ENCODE peak calls at places on chromosomes 2 and 18, in nine cellular contexts. One of them, this sample, is unnamed.

GRCh38 chr18:45958730-45959129 is 8.4 kb downstream of the EPG5 start:
- DNase-seq in NCI-H748 treated with DMSO at 0.1 percent for 48 hours: no peak
- DNase-seq in dermis blood vessel endothelial cell: no peak
- DNase-seq in mucosa of gallbladder: no peak
- DNase-seq in RPMI8226: no peak
- DNase-seq in HT1080: peak; percentile 47
- DNase-seq in activated CD8-positive, alpha-beta memory T cell treated with anti-CD3 and anti-CD28 coated beads, Interleukin-2, amount 50 U/mL, for 48 hours: no peak
- DNase-seq in AG08395: no peak
- DNase-seq in DMS 273 treated with DMSO at 0.1 percent for 48 hours: no peak
- DNase-seq in this sample: no peak

GRCh38 chr18:65091737-65092329 is 659.0 kb upstream of the CDH7 start:
- DNase-seq in HT1080: peak; percentile 4
- DNase-seq in activated CD8-positive, alpha-beta memory T cell treated with anti-CD3 and anti-CD28 coated beads, Interleukin-2, amount 50 U/mL, for 48 hours: no peak
- DNase-seq in DMS 273 treated with DMSO at 0.1 percent for 48 hours: peak; percentile 51
- DNase-seq in AG08395: no peak
- DNase-seq in NCI-H748 treated with DMSO at 0.1 percent for 48 hours: peak; percentile 39
- DNase-seq in mucosa of gallbladder: no peak
- DNase-seq in RPMI8226: peak; percentile 42
- DNase-seq in dermis blood vessel endothelial cell: peak; percentile 1
- DNase-seq in this sample: peak; percentile 33

GRCh38 chr2:68994864-68995263 is 18.1 kb upstream of the ANTXR1 start:
- DNase-seq in AG08395: peak; percentile 92
- DNase-seq in RPMI8226: no peak
- DNase-seq in activated CD8-positive, alpha-beta memory T cell treated with anti-CD3 and anti-CD28 coated beads, Interleukin-2, amount 50 U/mL, for 48 hours: no peak
- DNase-seq in HT1080: peak; percentile 80
- DNase-seq in mucosa of gallbladder: no peak
- DNase-seq in DMS 273 treated with DMSO at 0.1 percent for 48 hours: no peak
- DNase-seq in NCI-H748 treated with DMSO at 0.1 percent for 48 hours: no peak
- DNase-seq in dermis blood vessel endothelial cell: no peak
- DNase-seq in this sample: no peak

GRCh38 chr2:176130153-176130916 is 830 bp downstream of the HOXD8 start:
- DNase-seq in RPMI8226: no peak
- DNase-seq in HT1080: peak; percentile 42
- DNase-seq in activated CD8-positive, alpha-beta memory T cell treated with anti-CD3 and anti-CD28 coated beads, Interleukin-2, amount 50 U/mL, for 48 hours: peak; percentile 67
- DNase-seq in dermis blood vessel endothelial cell: peak; percentile 82
- DNase-seq in DMS 273 treated with DMSO at 0.1 percent for 48 hours: no peak
- DNase-seq in NCI-H748 treated with DMSO at 0.1 percent for 48 hours: peak; percentile 54
- DNase-seq in AG08395: peak; percentile 66
- DNase-seq in mucosa of gallbladder: no peak
- DNase-seq in this sample: peak; percentile 76

GRCh38 chr2:10980886-10981425 is 69.2 kb downstream of the KCNF1 start:
- DNase-seq in RPMI8226: no peak
- DNase-seq in NCI-H748 treated with DMSO at 0.1 percent for 48 hours: no peak
- DNase-seq in DMS 273 treated with DMSO at 0.1 percent for 48 hours: no peak
- DNase-seq in dermis blood vessel endothelial cell: no peak
- DNase-seq in mucosa of gallbladder: no peak
- DNase-seq in activated CD8-positive, alpha-beta memory T cell treated with anti-CD3 and anti-CD28 coated beads, Interleukin-2, amount 50 U/mL, for 48 hours: peak; percentile 33
- DNase-seq in AG08395: no peak
- DNase-seq in HT1080: no peak
- DNase-seq in this sample: no peak

GRCh38 chr18:11984091-11984490 is 2.8 kb downstream of the IMPA2 start:
- DNase-seq in AG08395: no peak
- DNase-seq in activated CD8-positive, alpha-beta memory T cell treated with anti-CD3 and anti-CD28 coated beads, Interleukin-2, amount 50 U/mL, for 48 hours: no peak
- DNase-seq in HT1080: no peak
- DNase-seq in dermis blood vessel endothelial cell: no peak
- DNase-seq in mucosa of gallbladder: no peak
- DNase-seq in NCI-H748 treated with DMSO at 0.1 percent for 48 hours: no peak
- DNase-seq in RPMI8226: no peak
- DNase-seq in DMS 273 treated with DMSO at 0.1 percent for 48 hours: no peak
- DNase-seq in this sample: no peak

GRCh38 chr18:7598167-7599062 is 31.3 kb downstream of the PTPRM start:
- DNase-seq in HT1080: no peak
- DNase-seq in NCI-H748 treated with DMSO at 0.1 percent for 48 hours: no peak
- DNase-seq in activated CD8-positive, alpha-beta memory T cell treated with anti-CD3 and anti-CD28 coated beads, Interleukin-2, amount 50 U/mL, for 48 hours: no peak
- DNase-seq in AG08395: no peak
- DNase-seq in dermis blood vessel endothelial cell: no peak
- DNase-seq in mucosa of gallbladder: peak; percentile 22
- DNase-seq in RPMI8226: peak; percentile 21
- DNase-seq in DMS 273 treated with DMSO at 0.1 percent for 48 hours: no peak
- DNase-seq in this sample: no peak

GRCh38 chr2:15929861-15930260 is 10.5 kb upstream of the MYCN start:
- DNase-seq in DMS 273 treated with DMSO at 0.1 percent for 48 hours: no peak
- DNase-seq in mucosa of gallbladder: no peak
- DNase-seq in dermis blood vessel endothelial cell: no peak
- DNase-seq in NCI-H748 treated with DMSO at 0.1 percent for 48 hours: no peak
- DNase-seq in activated CD8-positive, alpha-beta memory T cell treated with anti-CD3 and anti-CD28 coated beads, Interleukin-2, amount 50 U/mL, for 48 hours: no peak
- DNase-seq in HT1080: no peak
- DNase-seq in AG08395: no peak
- DNase-seq in RPMI8226: no peak
- DNase-seq in this sample: no peak

GRCh38 chr18:51194604-51195003 is 2.9 kb downstream of the MEX3C start:
- DNase-seq in DMS 273 treated with DMSO at 0.1 percent for 48 hours: no peak
- DNase-seq in mucosa of gallbladder: no peak
- DNase-seq in activated CD8-positive, alpha-beta memory T cell treated with anti-CD3 and anti-CD28 coated beads, Interleukin-2, amount 50 U/mL, for 48 hours: no peak
- DNase-seq in RPMI8226: peak; percentile 41
- DNase-seq in NCI-H748 treated with DMSO at 0.1 percent for 48 hours: no peak
- DNase-seq in AG08395: no peak
- DNase-seq in HT1080: no peak
- DNase-seq in dermis blood vessel endothelial cell: peak; percentile 31
- DNase-seq in this sample: no peak

GRCh38 chr2:6068441-6068935 is 376.3 kb downstream of the SOX11 start:
- DNase-seq in RPMI8226: no peak
- DNase-seq in mucosa of gallbladder: no peak
- DNase-seq in NCI-H748 treated with DMSO at 0.1 percent for 48 hours: no peak
- DNase-seq in AG08395: no peak
- DNase-seq in dermis blood vessel endothelial cell: no peak
- DNase-seq in DMS 273 treated with DMSO at 0.1 percent for 48 hours: no peak
- DNase-seq in activated CD8-positive, alpha-beta memory T cell treated with anti-CD3 and anti-CD28 coated beads, Interleukin-2, amount 50 U/mL, for 48 hours: no peak
- DNase-seq in HT1080: no peak
- DNase-seq in this sample: peak; percentile 73

GRCh38 chr2:152033146-152033545 is 65.7 kb downstream of the CACNB4 start:
- DNase-seq in RPMI8226: no peak
- DNase-seq in mucosa of gallbladder: no peak
- DNase-seq in activated CD8-positive, alpha-beta memory T cell treated with anti-CD3 and anti-CD28 coated beads, Interleukin-2, amount 50 U/mL, for 48 hours: no peak
- DNase-seq in DMS 273 treated with DMSO at 0.1 percent for 48 hours: no peak
- DNase-seq in AG08395: no peak
- DNase-seq in dermis blood vessel endothelial cell: no peak
- DNase-seq in NCI-H748 treated with DMSO at 0.1 percent for 48 hours: no peak
- DNase-seq in HT1080: no peak
- DNase-seq in this sample: no peak

GRCh38 chr2:189164732-189165131 is 14.8 kb downstream of the COL5A2 start:
- DNase-seq in dermis blood vessel endothelial cell: no peak
- DNase-seq in RPMI8226: no peak
- DNase-seq in DMS 273 treated with DMSO at 0.1 percent for 48 hours: no peak
- DNase-seq in activated CD8-positive, alpha-beta memory T cell treated with anti-CD3 and anti-CD28 coated beads, Interleukin-2, amount 50 U/mL, for 48 hours: no peak
- DNase-seq in mucosa of gallbladder: no peak
- DNase-seq in HT1080: no peak
- DNase-seq in NCI-H748 treated with DMSO at 0.1 percent for 48 hours: no peak
- DNase-seq in AG08395: peak; percentile 43
- DNase-seq in this sample: no peak